ENCODE peak calls at places on chromosome 13, in seven cellular contexts. X is H1, P is HepG2, Q is K562, O is GM12892, L is GM12878, K is SK-N-SH. A is an unnamed sample.
A peak's percentile ranks its signal among the peaks of the same experiment; 100 is the strongest.

GRCh38 chr13:73937420-73937819 is 196.8 kb downstream of the KLF12 start:
- DNase-seq in X (no peak), P (no peak), Q (no peak), O (no peak), L (no peak), K (no peak), A (no peak)

GRCh38 chr13:51659276-51660127 is 75.2 kb downstream of the WDFY2 start:
- DNase-seq in X (no peak), P (peak; percentile 56), Q (no peak), O (no peak), L (no peak), K (no peak), A (no peak)

GRCh38 chr13:92761710-92762109 is 464.9 kb upstream of the GPC6 start:
- DNase-seq in X (no peak), P (no peak), Q (no peak), O (no peak), L (no peak), K (no peak), A (no peak)

GRCh38 chr13:29758591-29759114 is 91.8 kb downstream of the UBL3 start:
- DNase-seq in X (no peak), P (peak; percentile 5), Q (peak; percentile 13), O (peak; percentile 36), L (peak; percentile 74), K (no peak), A (no peak)

GRCh38 chr13:27792393-27793218 is at the start of gene GSX1:
- DNase-seq in X (peak; percentile 63), P (peak; percentile 18), Q (peak; percentile 21), O (no peak), L (no peak), K (no peak), A (peak; percentile 53)

GRCh38 chr13:22062478-22063205 is 391.8 kb downstream of the FGF9 start:
- DNase-seq in X (no peak), P (no peak), Q (no peak), O (no peak), L (no peak), K (no peak), A (no peak)

GRCh38 chr13:37047846-37048245 is 11.6 kb downstream of the SUPT20H start:
- DNase-seq in X (no peak), P (no peak), Q (no peak), O (no peak), L (no peak), K (no peak), A (no peak)

GRCh38 chr13:29535663-29536655 is 59.5 kb downstream of the SLC7A1 start:
- DNase-seq in X (no peak), P (no peak), Q (no peak), O (no peak), L (no peak), K (no peak), A (no peak)

GRCh38 chr13:50132937-50133276 is 117.7 kb downstream of the KCNRG start:
- DNase-seq in X (no peak), P (no peak), Q (no peak), O (no peak), L (no peak), K (no peak), A (no peak)

GRCh38 chr13:73411067-73411809 is 352.4 kb downstream of the KLF5 start:
- DNase-seq in X (no peak), P (no peak), Q (no peak), O (no peak), L (no peak), K (no peak), A (no peak)

GRCh38 chr13:101019126-101019525 is 344.5 kb upstream of the TMTC4 start:
- DNase-seq in X (no peak), P (no peak), Q (no peak), O (no peak), L (no peak), K (no peak), A (no peak)

GRCh38 chr13:44471686-44472085 is 98.1 kb downstream of the SERP2 start:
- DNase-seq in X (no peak), P (no peak), Q (no peak), O (no peak), L (no peak), K (no peak), A (no peak)

GRCh38 chr13:39257642-39258041 is 219.4 kb downstream of the NHLRC3 start:
- DNase-seq in X (no peak), P (no peak), Q (no peak), O (no peak), L (no peak), K (no peak), A (no peak)

GRCh38 chr13:43229506-43229905 is 206.1 kb downstream of the DNAJC15 start:
- DNase-seq in X (no peak), P (no peak), Q (no peak), O (no peak), L (no peak), K (no peak), A (no peak)

GRCh38 chr13:30156826-30157615 is 150.3 kb downstream of the KATNAL1 start:
- DNase-seq in X (no peak), P (no peak), Q (no peak), O (no peak), L (no peak), K (no peak), A (no peak)

GRCh38 chr13:44768233-44768632 is 192.1 kb upstream of the TSC22D1 start:
- DNase-seq in X (no peak), P (no peak), Q (no peak), O (no peak), L (peak; percentile 28), K (no peak), A (peak; percentile 23)

GRCh38 chr13:27789153-27789494 is 3.2 kb upstream of the GSX1 start:
- DNase-seq in X (no peak), P (no peak), Q (no peak), O (no peak), L (no peak), K (no peak), A (no peak)

GRCh38 chr13:95440441-95441088 is 112.0 kb upstream of the CLDN10 start:
- DNase-seq in X (no peak), P (no peak), Q (no peak), O (no peak), L (no peak), K (no peak), A (no peak)

GRCh38 chr13:99214232-99214631 is 13.6 kb downstream of the UBAC2 start:
- DNase-seq in X (no peak), P (no peak), Q (no peak), O (no peak), L (peak; percentile 67), K (no peak), A (peak; percentile 42)

GRCh38 chr13:59658027-59658735 is 505.5 kb downstream of the DIAPH3 start:
- DNase-seq in X (no peak), P (no peak), Q (no peak), O (no peak), L (no peak), K (no peak), A (no peak)

GRCh38 chr13:43805071-43805468 is 18.3 kb upstream of the ENOX1 start:
- DNase-seq in X (no peak), P (peak; percentile 12), Q (no peak), O (no peak), L (no peak), K (peak; percentile 34), A (no peak)

GRCh38 chr13:20124303-20124702 is 36.5 kb downstream of the GJA3 start:
- DNase-seq in X (no peak), P (no peak), Q (no peak), O (no peak), L (no peak), K (no peak), A (no peak)

GRCh38 chr13:107992542-107992941 is 222.8 kb downstream of the LIG4 start:
- DNase-seq in X (no peak), P (no peak), Q (peak; percentile 8), O (no peak), L (no peak), K (no peak), A (no peak)

GRCh38 chr13:23770428-23770827 is 118.8 kb downstream of the MIPEP start:
- DNase-seq in X (no peak), P (no peak), Q (no peak), O (no peak), L (no peak), K (no peak), A (no peak)

GRCh38 chr13:32790731-32791130 is 204.5 kb downstream of the PDS5B start:
- DNase-seq in X (no peak), P (peak; percentile 5), Q (peak; percentile 4), O (no peak), L (no peak), K (no peak), A (no peak)

GRCh38 chr13:80881495-80882482 is 540.9 kb upstream of the SPRY2 start:
- DNase-seq in X (no peak), P (no peak), Q (no peak), O (no peak), L (no peak), K (no peak), A (no peak)

GRCh38 chr13:29502391-29503008 is 93.0 kb downstream of the SLC7A1 start:
- DNase-seq in X (no peak), P (no peak), Q (no peak), O (no peak), L (no peak), K (no peak), A (no peak)

GRCh38 chr13:97224544-97225324 is 2.6 kb downstream of the MBNL2 start:
- DNase-seq in X (no peak), P (peak; percentile 66), Q (no peak), O (no peak), L (no peak), K (no peak), A (no peak)
- TF ChIP-seq TAF1 in X (no peak), P (no peak), Q (no peak), O (no peak), L (no peak), K (no peak), A (no peak)

GRCh38 chr13:113468029-113468428 is 14.7 kb upstream of the ADPRHL1 start:
- DNase-seq in X (no peak), P (no peak), Q (no peak), O (no peak), L (no peak), K (no peak), A (no peak)
- TF ChIP-seq TAF1 in X (no peak), P (no peak), Q (no peak), O (no peak), L (no peak), K (no peak), A (no peak)

DNA sequence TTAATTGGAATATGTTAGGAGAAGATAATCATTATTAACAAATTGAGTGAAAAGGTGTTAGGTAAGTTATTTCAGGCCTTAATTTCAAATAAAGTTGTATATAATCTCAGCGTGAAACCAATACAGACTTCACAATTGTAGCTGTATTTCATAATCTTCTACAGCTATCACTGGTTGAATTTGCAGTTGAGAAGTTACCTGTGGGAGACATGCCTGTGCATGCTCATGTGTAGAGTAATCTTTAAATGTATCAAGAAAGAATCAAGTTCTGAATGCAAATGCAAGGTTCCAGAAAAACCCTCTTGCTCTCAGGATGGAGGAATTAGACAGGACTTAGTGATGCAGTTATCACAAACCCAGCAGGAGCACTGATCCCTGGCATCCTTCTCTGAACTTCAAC is 938.4 kb upstream of the SLC10A2 start:
- DNase-seq in X (no peak), P (no peak), Q (no peak), O (no peak), L (no peak), K (no peak), A (no peak)
- TF ChIP-seq TAF1 in X (no peak), P (no peak), Q (no peak), O (no peak), L (no peak), K (no peak), A (no peak)

GRCh38 chr13:90454002-90454636 is 893.4 kb upstream of the MIR17HG start:
- DNase-seq in X (no peak), P (no peak), Q (no peak), O (no peak), L (no peak), K (no peak), A (no peak)
- TF ChIP-seq TAF1 in X (no peak), P (no peak), Q (no peak), O (no peak), L (no peak), K (no peak), A (no peak)

A was measured in GM12891.